ENCODE peak calls at places on chromosomes 4 and X, in ten cellular contexts. Y is Caco-2, L is breast epithelium, H is fibroblast of mammary gland, B is ovary, X is colonic mucosa, E is kidney, J is upper lobe of left lung, Q is endothelial cell, N is left ventricle myocardium inferior. T is an unnamed sample.

GRCh38 chr4:182325397-182325796 is 82.2 kb downstream of the TENM3 start:
- DNase-seq in B (no peak), Y (no peak), Q (no peak), N (no peak), J (no peak), E (no peak), L (no peak), X (no peak), H (no peak), T (no peak)

GRCh38 chrX:53716328-53717088 is 30.0 kb upstream of the HUWE1 start:
- DNase-seq in X (no peak), B (no peak), J (no peak), H (peak), Q (no peak), Y (no peak), N (no peak), E (no peak), L (peak), T (no peak)

GRCh38 chrX:1394731-1395501 is 3.0 kb upstream of the SLC25A6 start:
- DNase-seq in E (peak), H (no peak), J (no peak), Y (no peak), L (no peak), N (peak), X (no peak), B (peak), Q (no peak), T (no peak)

GRCh38 chr4:182555997-182556418 is 312.8 kb downstream of the TENM3 start:
- DNase-seq in Q (no peak), L (no peak), X (no peak), H (peak), E (no peak), J (no peak), B (no peak), Y (no peak), N (no peak), T (no peak)

GRCh38 chr4:77905651-77906263 is 43.1 kb downstream of the MRPL1 start:
- DNase-seq in Y (no peak), J (no peak), Q (no peak), H (no peak), B (no peak), L (no peak), X (no peak), E (no peak), N (no peak), T (no peak)

GRCh38 chr4:84085986-84086385 is 413.1 kb downstream of the NKX6-1 start:
- DNase-seq in Q (no peak), E (no peak), X (no peak), Y (no peak), B (no peak), J (no peak), H (no peak), L (no peak), N (no peak), T (no peak)

GRCh38 chrX:108199691-108200090 is 108.1 kb downstream of the ATG4A start:
- DNase-seq in E (no peak), Y (peak), B (peak), L (no peak), H (peak), X (no peak), Q (peak), J (no peak), N (no peak), T (no peak)

GRCh38 chr4:71009796-71010588 is 16.5 kb downstream of the DCK start:
- DNase-seq in L (no peak), N (no peak), E (no peak), H (peak), Q (no peak), X (no peak), B (no peak), J (no peak), Y (no peak), T (no peak)

GRCh38 chrX:153945956-153946909 is 1.8 kb upstream of the RENBP start:
- DNase-seq in J (no peak), B (no peak), Q (no peak), E (no peak), Y (no peak), X (no peak), L (no peak), N (no peak), H (no peak), T (no peak)

GRCh38 chr4:112514079-112514448 is 1.9 kb downstream of the NEUROG2 start:
- DNase-seq in N (no peak), J (no peak), X (no peak), H (no peak), Q (no peak), E (no peak), L (no peak), Y (no peak), B (no peak), T (no peak)

GRCh38 chr4:7938513-7939376 is 916 bp downstream of the AFAP1 start:
- DNase-seq in X (no peak), N (peak), J (peak), L (no peak), H (peak), Q (peak), B (peak), E (peak), Y (no peak), T (peak)

GRCh38 chr4:145732416-145732815 is 52.5 kb downstream of the C4orf51 start:
- DNase-seq in B (no peak), J (no peak), Y (no peak), Q (no peak), N (no peak), L (no peak), H (no peak), X (peak), E (no peak), T (no peak)

GRCh38 chr4:53273726-53274125 is 92.1 kb downstream of the SCFD2 start:
- DNase-seq in H (peak), N (no peak), B (no peak), Y (no peak), Q (no peak), J (no peak), E (no peak), X (no peak), L (no peak), T (no peak)

GRCh38 chr4:167144605-167145004 is 89.7 kb downstream of the SPOCK3 start:
- DNase-seq in L (no peak), E (no peak), H (no peak), Q (no peak), B (no peak), N (no peak), Y (no peak), J (no peak), X (no peak), T (no peak)

GRCh38 chrX:21747523-21747922 is 10.4 kb downstream of the SMPX start:
- DNase-seq in B (no peak), J (no peak), X (no peak), N (no peak), L (no peak), E (no peak), Q (no peak), H (no peak), Y (no peak), T (no peak)

GRCh38 chr4:121726642-121727268 is 30.0 kb upstream of the ANXA5 start:
- DNase-seq in B (no peak), E (no peak), J (no peak), N (no peak), H (peak), L (no peak), Q (peak), Y (no peak), X (no peak), T (no peak)
- TF ChIP-seq CTCF in B (peak), E (peak), J (peak), N (peak), H (peak), L (peak), Q (peak), Y (peak), X (peak), T (peak)

DNA sequence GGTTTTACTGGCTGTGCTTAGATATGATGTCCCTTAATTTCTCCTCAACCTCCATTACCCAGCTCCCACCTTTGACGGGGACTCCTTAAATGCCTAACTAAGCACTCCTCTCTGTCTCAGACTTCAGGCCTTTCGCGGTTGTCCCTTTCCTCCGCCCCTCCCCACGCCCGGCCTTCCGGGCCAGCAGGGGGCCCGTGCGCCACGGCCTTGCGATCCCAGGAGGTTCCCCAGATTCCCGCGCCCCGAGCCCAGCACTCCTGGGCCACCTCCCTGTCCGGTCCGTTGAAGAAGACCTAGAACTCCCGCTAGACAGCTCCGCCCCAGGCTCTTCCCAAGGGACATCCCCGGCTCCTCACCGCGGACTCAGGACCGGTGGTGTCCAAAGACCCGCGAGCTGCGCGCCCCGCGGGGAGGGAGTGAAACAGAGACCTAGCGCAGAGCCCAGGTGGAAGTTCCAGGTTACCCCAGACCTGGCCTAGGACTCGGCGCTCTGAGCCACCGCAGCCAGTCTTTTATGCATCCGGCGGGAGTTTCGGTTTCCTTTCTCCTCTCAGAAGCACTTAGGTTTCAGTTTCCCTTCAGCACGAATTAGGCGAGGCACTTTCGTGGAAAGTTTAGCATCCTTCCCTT is at the start of gene DDX60:
- DNase-seq in N (peak), L (peak), E (peak), J (peak), H (peak), Q (peak), B (peak), X (peak), Y (peak), T (peak)
- TF ChIP-seq CTCF in N (peak), L (no peak), E (peak), J (peak), H (peak), Q (no peak), B (peak), X (no peak), Y (peak), T (peak)

DNA sequence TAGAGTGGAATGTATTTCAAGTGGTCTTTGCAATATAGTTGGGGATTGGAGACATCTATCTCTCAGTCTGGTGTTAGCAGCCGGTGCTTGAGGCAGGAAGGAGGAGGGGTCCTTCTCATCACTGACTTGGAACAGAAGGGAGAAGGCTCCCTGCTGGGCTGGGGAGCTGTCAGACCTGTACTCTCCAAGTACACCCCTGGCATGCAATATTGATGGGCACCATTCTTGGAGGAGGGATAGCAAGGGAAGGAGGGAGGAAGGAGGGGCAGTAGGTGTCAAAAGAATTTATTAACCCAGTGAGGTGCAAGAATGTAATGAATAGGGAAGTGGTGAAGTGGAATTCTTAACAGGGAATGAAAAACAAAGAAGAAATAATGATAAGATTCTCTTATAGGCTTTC is 338.8 kb downstream of the UNC5C start:
- DNase-seq in J (no peak), B (no peak), Y (no peak), E (no peak), N (no peak), H (no peak), Q (no peak), L (no peak), X (no peak), T (no peak)
- TF ChIP-seq CTCF in J (no peak), B (no peak), Y (no peak), E (no peak), N (no peak), H (no peak), Q (no peak), L (no peak), X (no peak), T (no peak)

GRCh38 chr4:1856920-1857699 is 1.2 kb upstream of the LETM1 start:
- DNase-seq in X (peak), L (no peak), Y (no peak), N (no peak), E (peak), Q (peak), J (no peak), B (peak), H (peak), T (no peak)

GRCh38 chr4:1855334-1856070 is 454 bp downstream of the LETM1 start:
- DNase-seq in N (peak), X (peak), J (no peak), Q (no peak), B (peak), H (no peak), L (no peak), E (peak), Y (no peak), T (peak)

GRCh38 chr4:1854752-1855151 is 1.2 kb downstream of the LETM1 start:
- DNase-seq in X (no peak), Y (no peak), Q (no peak), N (no peak), H (no peak), L (no peak), B (no peak), J (no peak), E (no peak), T (no peak)

GRCh38 chr4:1857931-1858330 is 2.0 kb upstream of the LETM1 start:
- DNase-seq in E (peak), Q (no peak), B (no peak), J (no peak), X (no peak), L (no peak), Y (no peak), H (no peak), N (no peak), T (no peak)

DNA sequence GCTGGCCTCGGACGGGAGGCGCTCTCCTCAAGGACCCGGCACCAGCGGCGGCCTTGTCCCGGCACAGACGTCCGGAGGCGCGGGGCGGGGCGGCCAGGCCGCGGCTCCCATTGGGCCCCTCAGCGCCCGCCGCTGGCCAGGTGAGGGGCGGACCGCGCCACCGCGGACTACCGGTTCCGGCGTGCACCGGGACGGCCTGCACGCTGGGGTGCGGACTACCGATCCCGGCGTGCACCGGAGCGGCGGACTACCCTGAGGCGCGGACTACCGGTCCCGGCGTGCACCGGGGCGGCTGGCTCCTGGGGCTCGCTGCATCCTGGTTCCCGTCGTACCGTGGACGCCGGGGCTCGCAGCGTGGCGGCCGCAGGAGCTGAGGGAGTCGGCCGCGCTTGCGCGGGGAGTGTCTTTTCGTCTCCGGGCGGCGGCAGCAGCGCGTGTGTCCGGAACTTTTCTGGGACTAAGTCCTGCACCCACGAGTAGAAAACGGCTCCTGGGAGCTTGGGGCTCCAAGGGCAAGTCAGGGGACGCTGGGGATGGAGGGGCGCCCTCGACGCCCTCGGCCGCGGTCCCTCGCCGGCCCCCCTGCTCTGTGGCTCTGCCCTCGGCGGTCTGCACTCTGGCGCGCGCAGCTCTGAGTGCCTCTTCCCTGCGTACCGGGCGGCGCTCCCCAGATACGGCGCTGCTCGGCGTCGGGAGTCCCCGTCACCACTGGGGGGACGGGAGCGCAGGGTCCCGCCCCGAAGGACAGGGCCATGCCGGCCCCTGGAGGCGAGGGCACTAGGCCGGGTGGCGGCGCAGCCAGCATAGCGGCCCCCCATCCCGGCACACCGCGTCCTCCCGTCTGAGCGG is at the start of gene LETM1:
- DNase-seq in H (peak), Y (peak), L (peak), J (peak), N (peak), E (peak), X (peak), Q (peak), B (peak), T (peak)
- TF ChIP-seq CTCF in H (no peak), Y (no peak), L (no peak), J (peak), N (peak), E (no peak), X (no peak), Q (no peak), B (no peak), T (peak)

GRCh38 chr4:139669859-139670258 is 4.2 kb downstream of the MGST2 start:
- DNase-seq in E (no peak), L (no peak), H (no peak), J (no peak), N (no peak), Y (peak), B (no peak), Q (no peak), X (no peak), T (no peak)
- TF ChIP-seq CTCF in E (no peak), L (no peak), H (no peak), J (no peak), N (no peak), Y (no peak), B (no peak), Q (no peak), X (no peak), T (no peak)

DNA sequence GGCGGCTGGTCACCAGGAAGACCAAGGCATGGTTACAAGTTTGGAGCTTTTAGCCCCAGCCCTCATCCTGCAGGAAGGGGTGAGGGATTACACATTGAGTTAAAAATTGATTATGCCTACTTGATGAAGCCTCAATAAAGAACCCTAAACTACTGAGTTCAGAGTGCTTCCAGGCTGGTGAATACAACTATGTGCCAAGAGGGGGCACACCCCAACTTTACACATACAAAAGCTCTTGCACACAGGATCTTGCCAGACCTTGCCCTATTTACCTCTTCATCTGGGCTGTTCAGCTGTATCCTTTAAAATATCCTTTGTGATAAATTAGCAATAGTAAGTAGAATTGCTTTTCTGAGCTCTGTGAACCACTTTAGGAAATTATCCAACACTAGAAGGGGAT is 489.3 kb downstream of the INPP4B start:
- DNase-seq in E (no peak), B (no peak), H (no peak), N (no peak), Y (no peak), L (no peak), J (no peak), X (no peak), Q (no peak), T (no peak)
- TF ChIP-seq CTCF in E (no peak), B (no peak), H (no peak), N (no peak), Y (no peak), L (no peak), J (no peak), X (no peak), Q (no peak), T (no peak)